ENCODE peak calls at places on chromosomes 16 and 17, in five cellular contexts. Z, R, P, N and M are unnamed samples.

GRCh38 chr17:27153005-27153404 is 140.9 kb upstream of the WSB1 start:
- DNase-seq in N (no peak), P (no peak), R (no peak), Z (no peak), M (no peak)

GRCh38 chr17:1413281-1413791 is 13.3 kb upstream of the YWHAE start:
- DNase-seq in N (no peak), P (no peak), R (no peak), Z (no peak), M (peak)

GRCh38 chr16:48232459-48233040 is 11.6 kb upstream of the LONP2 start:
- DNase-seq in P (no peak), Z (no peak), N (no peak), R (no peak), M (no peak)

GRCh38 chr16:81485824-81486554 is 41.4 kb downstream of the CMIP start:
- DNase-seq in P (no peak), N (no peak), R (no peak), Z (no peak), M (no peak)

GRCh38 chr16:53833145-53833544 is 129.2 kb downstream of the FTO start:
- DNase-seq in N (no peak), P (no peak), Z (no peak), R (no peak), M (no peak)

GRCh38 chr17:19386276-19386863 is 620 bp downstream of the MFAP4 start:
- DNase-seq in N (no peak), P (peak), R (no peak), Z (peak), M (peak)

GRCh38 chr16:7644171-7644570 is 311.5 kb downstream of the RBFOX1 start:
- DNase-seq in Z (no peak), P (no peak), N (no peak), R (no peak), M (no peak)

GRCh38 chr17:76982408-76983074 is 114.3 kb downstream of the MGAT5B start:
- DNase-seq in P (no peak), Z (no peak), N (no peak), R (no peak), M (no peak)

GRCh38 chr16:89863741-89864391 is 9.5 kb upstream of the TCF25 start:
- DNase-seq in R (no peak), Z (no peak), P (no peak), N (no peak), M (no peak)

GRCh38 chr17:74358696-74359095 is 3.0 kb downstream of the BTBD17 start:
- DNase-seq in R (no peak), N (no peak), P (no peak), Z (no peak), M (no peak)

GRCh38 chr16:89360760-89361435 is 129.5 kb downstream of the ANKRD11 start:
- DNase-seq in N (no peak), R (no peak), Z (no peak), P (no peak), M (no peak)

GRCh38 chr16:77273815-77274214 is 74.6 kb downstream of the SYCE1L start:
- DNase-seq in N (no peak), P (no peak), R (no peak), Z (no peak), M (no peak)

GRCh38 chr17:11932337-11932898 is 64.9 kb downstream of the ZNF18 start:
- DNase-seq in Z (no peak), R (no peak), N (no peak), P (no peak), M (no peak)

GRCh38 chr17:16287563-16288027 is 65.7 kb downstream of the CENPV start:
- DNase-seq in Z (no peak), P (peak), N (no peak), R (no peak), M (no peak)

GRCh38 chr17:17110520-17110919 is 68.3 kb downstream of the MPRIP start:
- DNase-seq in Z (no peak), N (no peak), P (no peak), R (no peak), M (no peak)

GRCh38 chr17:70298929-70299529 is 129.7 kb downstream of the KCNJ2 start:
- DNase-seq in P (no peak), R (no peak), N (no peak), Z (no peak), M (no peak)

GRCh38 chr17:74690409-74690825 is 22.3 kb downstream of the CD300LF start:
- DNase-seq in P (no peak), Z (peak), R (no peak), N (no peak), M (no peak)

GRCh38 chr17:49515196-49515770 is 20.2 kb downstream of the NGFR start:
- DNase-seq in N (peak), P (peak), Z (peak), R (peak), M (peak)

GRCh38 chr16:74304164-74304834 is 7.7 kb downstream of the PSMD7 start:
- DNase-seq in R (no peak), N (no peak), P (no peak), Z (no peak), M (no peak)

GRCh38 chr16:88994704-88995103 is 17.7 kb upstream of the CBFA2T3 start:
- DNase-seq in R (no peak), P (no peak), N (no peak), Z (no peak), M (no peak)

GRCh38 chr17:44122825-44123355 is 551 bp downstream of the HDAC5 start:
- DNase-seq in R (no peak), P (no peak), Z (no peak), N (no peak), M (no peak)

GRCh38 chr16:58462997-58463891 is 36.7 kb upstream of the NDRG4 start:
- DNase-seq in R (no peak), N (no peak), Z (no peak), P (no peak), M (no peak)

GRCh38 chr16:57694556-57695377 is at the start of gene DRC7:
- DNase-seq in N (no peak), Z (no peak), R (no peak), P (no peak), M (no peak)

GRCh38 chr16:14309001-14309886 is 238.1 kb downstream of the MRTFB start:
- DNase-seq in P (no peak), Z (no peak), N (peak), R (no peak), M (peak)

GRCh38 chr16:19130852-19131808 is 17.4 kb downstream of the ITPRIPL2 start:
- DNase-seq in R (no peak), P (peak), N (no peak), Z (peak), M (no peak)

GRCh38 chr17:74345433-74346241 is 16.0 kb downstream of the BTBD17 start:
- DNase-seq in N (no peak), Z (no peak), R (no peak), P (no peak), M (no peak)

GRCh38 chr16:35745821-35746248 is 2286.4 kb downstream of the TP53TG3F start:
- DNase-seq in R (no peak), P (no peak), Z (no peak), N (no peak), M (no peak)

GRCh38 chr17:7673239-7673638 is 14.1 kb downstream of the TP53 start:
- DNase-seq in N (no peak), R (no peak), Z (no peak), P (no peak), M (no peak)

GRCh38 chr17:34307110-34307509 is 12.1 kb upstream of the CCL8 start:
- DNase-seq in R (no peak), N (no peak), P (no peak), Z (no peak), M (no peak)

GRCh38 chr17:64471440-64471839 is 22.5 kb downstream of the MILR1 start:
- DNase-seq in Z (no peak), N (no peak), R (no peak), P (no peak), M (no peak)

GRCh38 chr16:70684146-70685060 is 1.4 kb downstream of the MTSS2 start:
- DNase-seq in R (peak), Z (no peak), P (no peak), N (no peak), M (no peak)
- H3K27ac ChIP-seq in R (peak), Z (peak), P (peak), N (peak), M (no peak)

DNA sequence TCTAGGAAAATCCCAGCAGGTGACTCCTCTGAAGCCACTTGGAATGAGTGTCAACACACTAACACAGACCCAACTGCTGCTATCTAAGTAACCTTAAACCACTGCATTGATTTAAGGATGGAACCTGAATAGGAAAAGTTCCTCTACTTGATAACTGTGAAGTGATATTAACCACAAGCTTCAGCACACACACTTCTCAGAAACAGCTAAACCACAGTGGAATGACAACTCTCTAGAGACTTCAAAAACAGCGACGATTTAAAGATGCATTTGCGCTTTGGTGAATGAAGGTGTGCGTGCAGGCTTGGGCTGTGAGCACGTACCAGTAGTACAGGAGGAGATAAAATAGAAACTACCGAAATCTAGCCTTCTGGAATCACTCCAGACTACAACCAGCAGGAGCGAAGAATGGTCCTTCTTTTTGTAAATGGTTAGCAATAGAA is 137.6 kb upstream of the CORO6 start:
- DNase-seq in N (no peak), R (no peak), Z (no peak), P (no peak), M (no peak)
- H3K27ac ChIP-seq in N (no peak), R (peak), Z (peak), P (no peak), M (no peak)

GRCh38 chr17:57312242-57312641 is 55.9 kb downstream of the MSI2 start:
- DNase-seq in Z (no peak), N (no peak), P (no peak), R (no peak), M (no peak)

GRCh38 chr17:57316361-57316760 is 60.0 kb downstream of the MSI2 start:
- DNase-seq in P (no peak), R (no peak), Z (no peak), N (no peak), M (no peak)

GRCh38 chr17:57317016-57317415 is 60.7 kb downstream of the MSI2 start:
- DNase-seq in Z (no peak), N (no peak), R (no peak), P (no peak), M (no peak)

GRCh38 chr17:57313276-57313835 is 57.0 kb downstream of the MSI2 start:
- DNase-seq in N (no peak), P (no peak), R (no peak), Z (no peak), M (no peak)

GRCh38 chr17:57315061-57315851 is 58.9 kb downstream of the MSI2 start:
- DNase-seq in Z (no peak), R (no peak), P (no peak), N (peak), M (no peak)
- H3K27ac ChIP-seq in Z (no peak), R (no peak), P (no peak), N (no peak), M (no peak)

GRCh38 chr16:1936945-1937479 is 6.0 kb downstream of the MSRB1 start:
- DNase-seq in P (no peak), N (no peak), R (no peak), Z (no peak), M (no peak)
- H3K27ac ChIP-seq in P (no peak), N (no peak), R (no peak), Z (no peak), M (no peak)

GRCh38 chr17:42361781-42362186 is 26.5 kb downstream of the STAT3 start:
- DNase-seq in N (no peak), P (no peak), R (no peak), Z (no peak), M (no peak)
- H3K27ac ChIP-seq in N (peak), P (no peak), R (no peak), Z (peak), M (no peak)